ENCODE peak calls at places on chromosomes 2 and 18, in four cellular contexts. One of them, this sample, is unnamed.

GRCh38 chr18:46601338-46601908 is 55.6 kb downstream of the LOXHD1 start:
- DNase-seq in prostate gland: no peak
- DNase-seq in spleen: no peak
- DNase-seq in right atrium auricular region: no peak
- DNase-seq in this sample: no peak

GRCh38 chr2:18536100-18536499 is 24.4 kb downstream of the RDH14 start:
- DNase-seq in prostate gland: no peak
- DNase-seq in spleen: no peak
- DNase-seq in right atrium auricular region: no peak
- DNase-seq in this sample: no peak

GRCh38 chr2:108911807-108912628 is 77.0 kb downstream of the EDAR start:
- DNase-seq in prostate gland: no peak
- DNase-seq in spleen: peak; percentile 64
- DNase-seq in right atrium auricular region: peak; percentile 46
- DNase-seq in this sample: no peak

GRCh38 chr2:236875906-236876505 is 209.7 kb upstream of the COPS8 start:
- DNase-seq in prostate gland: peak; percentile 3
- DNase-seq in spleen: peak; percentile 87
- DNase-seq in right atrium auricular region: no peak
- DNase-seq in this sample: no peak

GRCh38 chr2:21258082-21258481 is 134.3 kb downstream of the TDRD15 start:
- DNase-seq in prostate gland: no peak
- DNase-seq in spleen: no peak
- DNase-seq in right atrium auricular region: no peak
- DNase-seq in this sample: no peak

GRCh38 chr2:70010222-70011111 is 49.0 kb upstream of the ASPRV1 start:
- DNase-seq in prostate gland: no peak
- DNase-seq in spleen: no peak
- DNase-seq in right atrium auricular region: no peak
- DNase-seq in this sample: no peak

GRCh38 chr2:212958757-212959295 is 192.6 kb downstream of the IKZF2 start:
- DNase-seq in prostate gland: no peak
- DNase-seq in spleen: no peak
- DNase-seq in right atrium auricular region: no peak
- DNase-seq in this sample: peak; percentile 49

GRCh38 chr18:12397254-12397653 is 10.5 kb upstream of the PRELID3A start:
- DNase-seq in prostate gland: no peak
- DNase-seq in spleen: peak; percentile 43
- DNase-seq in right atrium auricular region: no peak
- DNase-seq in this sample: no peak

GRCh38 chr2:206083602-206084467 is 2.1 kb downstream of the INO80D start:
- DNase-seq in prostate gland: peak; percentile 21
- DNase-seq in spleen: no peak
- DNase-seq in right atrium auricular region: no peak
- DNase-seq in this sample: no peak

GRCh38 chr2:225496548-225496947 is 97.0 kb downstream of the NYAP2 start:
- DNase-seq in prostate gland: no peak
- DNase-seq in spleen: no peak
- DNase-seq in right atrium auricular region: no peak
- DNase-seq in this sample: no peak

GRCh38 chr2:207772081-207772843 is 2.6 kb upstream of the FZD5 start:
- DNase-seq in prostate gland: no peak
- DNase-seq in spleen: no peak
- DNase-seq in right atrium auricular region: no peak
- DNase-seq in this sample: peak; percentile 52

GRCh38 chr2:231393149-231394131 is 2.1 kb upstream of the B3GNT7 start:
- DNase-seq in prostate gland: no peak
- DNase-seq in spleen: no peak
- DNase-seq in right atrium auricular region: no peak
- DNase-seq in this sample: no peak

GRCh38 chr2:230824406-230824978 is 40.2 kb upstream of the ITM2C start:
- DNase-seq in prostate gland: peak; percentile 69
- DNase-seq in spleen: no peak
- DNase-seq in right atrium auricular region: no peak
- DNase-seq in this sample: peak; percentile 89

GRCh38 chr2:25794544-25795276 is 83.6 kb downstream of the ASXL2 start:
- DNase-seq in prostate gland: no peak
- DNase-seq in spleen: no peak
- DNase-seq in right atrium auricular region: no peak
- DNase-seq in this sample: peak; percentile 8

GRCh38 chr2:26674002-26674751 is 18.3 kb upstream of the KCNK3 start:
- DNase-seq in prostate gland: no peak
- DNase-seq in spleen: peak; percentile 54
- DNase-seq in right atrium auricular region: no peak
- DNase-seq in this sample: no peak

GRCh38 chr18:61896767-61897166 is 4.0 kb upstream of the RNF152 start:
- DNase-seq in prostate gland: peak; percentile 84
- DNase-seq in spleen: no peak
- DNase-seq in right atrium auricular region: no peak
- DNase-seq in this sample: peak; percentile 41

GRCh38 chr2:67797801-67798535 is 264.8 kb downstream of the C1D start:
- DNase-seq in prostate gland: no peak
- DNase-seq in spleen: no peak
- DNase-seq in right atrium auricular region: no peak
- DNase-seq in this sample: peak; percentile 71

GRCh38 chr2:207528980-207529329 is 807 bp upstream of the CREB1 start:
- DNase-seq in prostate gland: no peak
- DNase-seq in spleen: no peak
- DNase-seq in right atrium auricular region: peak; percentile 62
- DNase-seq in this sample: peak; percentile 42

GRCh38 chr2:119491776-119492525 is 32.3 kb downstream of the SCTR start:
- DNase-seq in prostate gland: peak; percentile 56
- DNase-seq in spleen: no peak
- DNase-seq in right atrium auricular region: no peak
- DNase-seq in this sample: peak; percentile 89

GRCh38 chr2:199278099-199278498 is 179.6 kb downstream of the SATB2 start:
- DNase-seq in prostate gland: no peak
- DNase-seq in spleen: no peak
- DNase-seq in right atrium auricular region: no peak
- DNase-seq in this sample: peak; percentile 28

GRCh38 chr2:203022751-203023150 is 8.1 kb downstream of the NBEAL1 start:
- DNase-seq in prostate gland: no peak
- DNase-seq in spleen: no peak
- DNase-seq in right atrium auricular region: no peak
- DNase-seq in this sample: peak; percentile 34

GRCh38 chr2:203016716-203017115 is 2.0 kb downstream of the NBEAL1 start:
- DNase-seq in prostate gland: no peak
- DNase-seq in spleen: no peak
- DNase-seq in right atrium auricular region: no peak
- DNase-seq in this sample: no peak

GRCh38 chr2:203021986-203022385 is 7.3 kb downstream of the NBEAL1 start:
- DNase-seq in prostate gland: no peak
- DNase-seq in spleen: no peak
- DNase-seq in right atrium auricular region: no peak
- DNase-seq in this sample: peak; percentile 21

GRCh38 chr2:203018181-203018580 is 3.5 kb downstream of the NBEAL1 start:
- DNase-seq in prostate gland: no peak
- DNase-seq in spleen: no peak
- DNase-seq in right atrium auricular region: no peak
- DNase-seq in this sample: peak; percentile 41

GRCh38 chr2:203019142-203019541 is 4.5 kb downstream of the NBEAL1 start:
- DNase-seq in prostate gland: no peak
- DNase-seq in spleen: no peak
- DNase-seq in right atrium auricular region: no peak
- DNase-seq in this sample: no peak
- TF ChIP-seq CTCF in prostate gland: no peak
- TF ChIP-seq CTCF in spleen: no peak
- TF ChIP-seq CTCF in right atrium auricular region: peak; percentile 38
- TF ChIP-seq CTCF in this sample: no peak

DNA sequence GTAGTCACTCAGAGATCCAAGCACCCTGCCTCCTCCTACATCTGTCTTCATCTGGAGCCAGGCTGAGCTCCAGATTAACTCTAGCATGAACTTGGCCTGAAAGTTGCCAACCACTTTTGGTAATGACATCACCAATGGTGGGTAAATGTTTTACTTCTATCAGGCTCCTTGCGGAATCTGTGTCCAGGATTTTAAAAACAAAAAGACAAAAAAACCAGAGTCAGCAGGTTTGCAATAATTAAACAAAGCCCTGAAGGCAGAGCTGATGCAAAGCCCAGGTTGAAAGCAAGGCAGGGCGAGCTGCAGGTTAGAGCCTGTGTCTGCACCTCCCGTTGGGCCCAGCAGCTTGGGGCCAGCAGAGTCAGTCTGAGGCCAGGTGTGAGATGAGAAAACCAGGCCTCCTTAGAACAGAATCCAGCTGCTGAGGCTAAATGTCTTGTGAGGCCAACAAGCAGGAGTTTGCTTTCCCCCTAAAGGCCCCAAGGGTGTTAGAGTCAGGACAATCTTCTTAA is 29.1 kb upstream of the ALK start:
- DNase-seq in prostate gland: no peak
- DNase-seq in spleen: no peak
- DNase-seq in right atrium auricular region: no peak
- DNase-seq in this sample: no peak
- H3K4me3 ChIP-seq in prostate gland: no peak overlapping the region
- H3K4me3 ChIP-seq in spleen: no peak overlapping the region
- H3K4me3 ChIP-seq in right atrium auricular region: no peak overlapping the region
- H3K4me3 ChIP-seq in this sample: no peak overlapping the region

GRCh38 chr2:46989491-46990230 is 74.1 kb upstream of the MCFD2 start:
- DNase-seq in prostate gland: no peak
- DNase-seq in spleen: no peak
- DNase-seq in right atrium auricular region: no peak
- DNase-seq in this sample: no peak
- TF ChIP-seq CTCF in prostate gland: no peak
- TF ChIP-seq CTCF in spleen: no peak
- TF ChIP-seq CTCF in right atrium auricular region: no peak
- TF ChIP-seq CTCF in this sample: no peak

DNA sequence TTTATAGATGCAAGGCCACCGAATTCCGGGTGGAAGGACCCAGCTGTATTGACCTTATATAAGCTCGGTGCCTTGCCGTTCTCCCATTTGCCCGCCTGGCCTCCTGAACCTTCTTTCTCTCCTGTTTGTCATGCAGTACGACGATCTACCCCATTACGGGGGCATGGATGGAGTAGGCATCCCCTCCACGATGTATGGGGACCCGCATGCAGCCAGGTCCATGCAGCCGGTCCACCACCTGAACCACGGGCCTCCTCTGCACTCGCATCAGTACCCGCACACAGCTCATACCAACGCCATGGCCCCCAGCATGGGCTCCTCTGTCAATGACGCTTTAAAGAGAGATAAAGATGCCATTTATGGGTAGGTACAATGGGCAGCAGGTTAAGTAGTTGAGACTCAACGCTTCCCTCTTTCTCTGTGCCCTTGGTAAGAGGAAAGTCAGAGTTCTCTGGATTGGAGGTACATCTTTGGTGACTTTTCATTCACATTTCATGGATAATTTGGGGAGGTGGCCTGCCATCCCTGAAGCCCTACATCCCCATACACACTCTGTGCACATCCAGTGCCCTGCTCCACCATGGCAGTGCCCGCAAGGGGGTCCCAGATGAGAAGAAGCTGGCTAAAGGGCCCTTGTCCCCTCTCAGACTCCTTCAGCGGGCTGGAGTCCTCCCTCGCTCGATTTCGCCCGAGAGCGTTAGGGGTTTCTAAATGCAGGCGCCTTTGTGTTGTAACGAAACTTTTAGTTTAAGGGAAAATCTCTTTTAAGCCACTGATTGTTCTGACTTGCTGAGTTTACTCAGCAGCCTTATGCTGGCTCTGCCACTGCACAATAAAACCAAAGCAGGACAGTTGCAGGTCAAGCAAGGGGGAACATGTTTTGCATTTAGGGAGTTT is 2.9 kb downstream of the MEIS1 start:
- DNase-seq in prostate gland: no peak
- DNase-seq in spleen: no peak
- DNase-seq in right atrium auricular region: no peak
- DNase-seq in this sample: peak; percentile 45
- H3K4me3 ChIP-seq in prostate gland: peak overlapping the region; percentile 50
- H3K4me3 ChIP-seq in spleen: peak overlapping the region; percentile 82
- H3K4me3 ChIP-seq in right atrium auricular region: peak overlapping the region; percentile 62
- H3K4me3 ChIP-seq in this sample: peak overlapping the region; percentile 92

GRCh38 chr2:151943461-151943860 is 115.2 kb upstream of the ARL5A start:
- DNase-seq in prostate gland: no peak
- DNase-seq in spleen: no peak
- DNase-seq in right atrium auricular region: no peak
- DNase-seq in this sample: no peak
- TF ChIP-seq CTCF in prostate gland: no peak
- TF ChIP-seq CTCF in spleen: no peak
- TF ChIP-seq CTCF in right atrium auricular region: no peak
- TF ChIP-seq CTCF in this sample: no peak

GRCh38 chr2:40487592-40487991 is 35.7 kb upstream of the SLC8A1 start:
- DNase-seq in prostate gland: no peak
- DNase-seq in spleen: no peak
- DNase-seq in right atrium auricular region: no peak
- DNase-seq in this sample: peak; percentile 4

GRCh38 chr2:40488101-40488598 is 36.3 kb upstream of the SLC8A1 start:
- DNase-seq in prostate gland: no peak
- DNase-seq in spleen: no peak
- DNase-seq in right atrium auricular region: no peak
- DNase-seq in this sample: peak; percentile 67

GRCh38 chr2:40489678-40489960 is 37.7 kb upstream of the SLC8A1 start:
- DNase-seq in prostate gland: no peak
- DNase-seq in spleen: no peak
- DNase-seq in right atrium auricular region: no peak
- DNase-seq in this sample: no peak

GRCh38 chr2:40485319-40485718 is 33.4 kb upstream of the SLC8A1 start:
- DNase-seq in prostate gland: no peak
- DNase-seq in spleen: no peak
- DNase-seq in right atrium auricular region: no peak
- DNase-seq in this sample: no peak

GRCh38 chr2:40488927-40489677 is 37.2 kb upstream of the SLC8A1 start:
- DNase-seq in prostate gland: no peak
- DNase-seq in spleen: no peak
- DNase-seq in right atrium auricular region: no peak
- DNase-seq in this sample: peak; percentile 42
- H3K4me3 ChIP-seq in prostate gland: peak overlapping the region; percentile 4
- H3K4me3 ChIP-seq in spleen: peak overlapping the region; percentile 23
- H3K4me3 ChIP-seq in right atrium auricular region: peak overlapping the region; percentile 37
- H3K4me3 ChIP-seq in this sample: peak overlapping the region; percentile 31